ENCODE peak calls at places on chromosomes 2 and 18, in five cellular contexts. A is A549, O is K562, E is Panc1, J is GM23338. P is an unnamed sample.
A peak's percentile ranks its signal among the peaks of the same experiment; 100 is the strongest.

GRCh38 chr2:240995041-240995960 is 3.1 kb upstream of the SNED1 start:
- DNase-seq in A (no peak), O (no peak), E (no peak), J (no peak), P (no peak)

GRCh38 chr2:72334806-72335205 is 187.1 kb upstream of the CYP26B1 start:
- DNase-seq in A (no peak), O (no peak), E (no peak), J (no peak), P (no peak)

GRCh38 chr2:45982096-45982495 is 315.1 kb upstream of the EPAS1 start:
- DNase-seq in A (no peak), O (no peak), E (no peak), J (no peak), P (no peak)

GRCh38 chr2:151544449-151544848 is 134.7 kb downstream of the RIF1 start:
- DNase-seq in A (no peak), O (no peak), E (no peak), J (no peak), P (no peak)

GRCh38 chr2:231386446-231386845 is 9.1 kb upstream of the B3GNT7 start:
- DNase-seq in A (no peak), O (no peak), E (no peak), J (no peak), P (no peak)

GRCh38 chr18:58928401-58928800 is 63.7 kb downstream of the ZNF532 start:
- DNase-seq in A (no peak), O (no peak), E (no peak), J (no peak), P (no peak)

GRCh38 chr2:219689676-219690628 is 62.5 kb downstream of the SLC4A3 start:
- DNase-seq in A (peak; percentile 58), O (peak; percentile 58), E (no peak), J (peak; percentile 67), P (peak; percentile 18)

GRCh38 chr2:113258748-113259147 is 20.0 kb downstream of the PAX8 start:
- DNase-seq in A (no peak), O (no peak), E (no peak), J (no peak), P (no peak)

GRCh38 chr2:173187911-173188788 is 112.5 kb downstream of the MAP3K20 start:
- DNase-seq in A (no peak), O (no peak), E (peak; percentile 79), J (no peak), P (no peak)

GRCh38 chr18:49861659-49862058 is 48.3 kb upstream of the ACAA2 start:
- DNase-seq in A (no peak), O (no peak), E (no peak), J (peak; percentile 12), P (no peak)

GRCh38 chr2:42096869-42097591 is 49.2 kb downstream of the PKDCC start:
- DNase-seq in A (no peak), O (no peak), E (no peak), J (no peak), P (no peak)

GRCh38 chr2:55804535-55804934 is 110.9 kb upstream of the PNPT1 start:
- DNase-seq in A (no peak), O (no peak), E (no peak), J (no peak), P (no peak)

GRCh38 chr2:230914886-230915285 is 10.2 kb downstream of the GPR55 start:
- DNase-seq in A (no peak), O (no peak), E (no peak), J (no peak), P (no peak)

GRCh38 chr2:42366411-42366810 is 5.4 kb upstream of the COX7A2L start:
- DNase-seq in A (no peak), O (no peak), E (no peak), J (no peak), P (no peak)

GRCh38 chr2:67075530-67076253 is 321.4 kb upstream of the ETAA1 start:
- DNase-seq in A (no peak), O (no peak), E (no peak), J (no peak), P (no peak)

GRCh38 chr2:11528228-11528627 is 5.6 kb upstream of the GREB1 start:
- DNase-seq in A (no peak), O (no peak), E (no peak), J (no peak), P (no peak)

GRCh38 chr18:4130734-4131719 is 324.1 kb downstream of the DLGAP1 start:
- DNase-seq in A (no peak), O (no peak), E (no peak), J (peak; percentile 30), P (no peak)

DNA sequence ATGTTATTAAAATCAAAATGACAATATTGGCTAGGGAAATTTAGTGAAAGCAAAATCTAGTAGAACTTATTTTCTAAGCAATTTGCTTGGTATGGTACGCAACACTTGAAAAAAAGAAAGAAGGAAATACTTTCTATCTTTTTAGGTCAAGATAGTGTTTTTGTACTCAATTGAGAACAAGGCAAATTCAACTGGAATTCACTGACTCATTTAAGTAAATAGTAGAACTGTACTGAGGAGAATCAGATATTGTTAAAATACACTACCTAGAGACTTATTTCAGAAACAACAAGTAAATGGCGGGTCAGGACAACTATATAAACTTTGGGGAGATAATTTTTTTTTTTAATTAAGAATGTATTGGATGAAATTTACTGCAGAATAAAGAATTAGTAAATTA is 18.9 kb downstream of the ZRANB3 start:
- DNase-seq in A (no peak), O (no peak), E (no peak), J (no peak), P (no peak)
- TF ChIP-seq REST in A (no peak), O (no peak), E (no peak), J (no peak), P (no peak)

DNA sequence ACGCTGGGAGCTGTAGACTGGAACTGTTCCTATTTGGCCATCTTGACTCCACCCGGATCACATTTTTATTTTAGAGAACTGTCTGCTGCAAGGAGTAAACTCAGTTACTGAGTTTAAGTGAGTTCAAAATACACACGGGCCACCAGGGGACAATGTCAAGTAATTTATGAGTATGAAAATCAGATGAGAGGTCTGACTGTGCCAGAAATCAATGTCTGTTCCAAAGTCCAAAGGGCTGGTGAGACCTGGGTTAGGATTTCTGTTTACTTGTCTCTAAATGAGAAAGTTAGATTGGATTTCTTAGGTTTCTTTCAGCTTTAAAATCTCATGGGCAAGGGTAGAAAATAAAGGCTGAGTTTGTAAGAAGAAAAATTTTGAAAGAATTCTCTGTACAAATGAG is 465.8 kb upstream of the MEIS1 start:
- DNase-seq in A (no peak), O (no peak), E (no peak), J (no peak), P (no peak)
- TF ChIP-seq REST in A (no peak), O (no peak), E (no peak), J (no peak), P (no peak)

GRCh38 chr2:158505448-158505934 is 48.7 kb downstream of the PKP4 start:
- DNase-seq in A (peak; percentile 45), O (peak; percentile 34), E (no peak), J (no peak), P (no peak)

GRCh38 chr2:158504088-158504487 is 47.3 kb downstream of the PKP4 start:
- DNase-seq in A (no peak), O (no peak), E (no peak), J (no peak), P (no peak)

GRCh38 chr2:158499383-158499782 is 42.6 kb downstream of the PKP4 start:
- DNase-seq in A (no peak), O (no peak), E (no peak), J (no peak), P (no peak)

GRCh38 chr2:158501301-158501700 is 44.5 kb downstream of the PKP4 start:
- DNase-seq in A (no peak), O (no peak), E (no peak), J (no peak), P (no peak)

DNA sequence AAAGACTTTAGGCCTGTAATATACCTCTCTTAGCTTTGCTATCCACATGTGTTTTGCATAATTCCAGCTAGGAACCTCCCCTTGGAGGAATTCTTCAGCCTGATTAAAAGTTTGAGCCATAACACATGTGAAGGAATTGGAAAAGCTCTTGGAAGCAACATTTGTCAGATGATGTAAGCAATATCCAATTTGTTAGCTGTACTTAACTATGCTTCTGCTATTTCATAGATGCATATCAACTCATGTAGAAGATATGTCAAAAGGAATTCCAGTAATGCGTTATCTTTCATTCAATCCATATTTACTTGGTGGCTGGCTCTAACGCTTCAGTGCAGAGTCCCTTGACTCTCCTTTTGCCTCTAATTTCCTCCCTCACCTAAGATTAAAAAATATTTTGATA is 46.2 kb downstream of the PKP4 start:
- DNase-seq in A (peak; percentile 42), O (no peak), E (no peak), J (no peak), P (no peak)
- TF ChIP-seq REST in A (no peak), O (no peak), E (no peak), J (no peak), P (no peak)

GRCh38 chr2:85578243-85579180 is 1.1 kb downstream of the VAMP8 start:
- DNase-seq in A (no peak), O (peak; percentile 54), E (no peak), J (no peak), P (peak; percentile 95)

GRCh38 chr2:85577063-85577385 is 362 bp upstream of the VAMP8 start:
- DNase-seq in A (no peak), O (no peak), E (no peak), J (no peak), P (no peak)

GRCh38 chr2:85575739-85576138 is 1.6 kb upstream of the VAMP8 start:
- DNase-seq in A (no peak), O (no peak), E (no peak), J (no peak), P (no peak)

GRCh38 chr2:85579266-85579935 is 2.0 kb downstream of the VAMP8 start:
- DNase-seq in A (no peak), O (no peak), E (no peak), J (no peak), P (no peak)

DNA sequence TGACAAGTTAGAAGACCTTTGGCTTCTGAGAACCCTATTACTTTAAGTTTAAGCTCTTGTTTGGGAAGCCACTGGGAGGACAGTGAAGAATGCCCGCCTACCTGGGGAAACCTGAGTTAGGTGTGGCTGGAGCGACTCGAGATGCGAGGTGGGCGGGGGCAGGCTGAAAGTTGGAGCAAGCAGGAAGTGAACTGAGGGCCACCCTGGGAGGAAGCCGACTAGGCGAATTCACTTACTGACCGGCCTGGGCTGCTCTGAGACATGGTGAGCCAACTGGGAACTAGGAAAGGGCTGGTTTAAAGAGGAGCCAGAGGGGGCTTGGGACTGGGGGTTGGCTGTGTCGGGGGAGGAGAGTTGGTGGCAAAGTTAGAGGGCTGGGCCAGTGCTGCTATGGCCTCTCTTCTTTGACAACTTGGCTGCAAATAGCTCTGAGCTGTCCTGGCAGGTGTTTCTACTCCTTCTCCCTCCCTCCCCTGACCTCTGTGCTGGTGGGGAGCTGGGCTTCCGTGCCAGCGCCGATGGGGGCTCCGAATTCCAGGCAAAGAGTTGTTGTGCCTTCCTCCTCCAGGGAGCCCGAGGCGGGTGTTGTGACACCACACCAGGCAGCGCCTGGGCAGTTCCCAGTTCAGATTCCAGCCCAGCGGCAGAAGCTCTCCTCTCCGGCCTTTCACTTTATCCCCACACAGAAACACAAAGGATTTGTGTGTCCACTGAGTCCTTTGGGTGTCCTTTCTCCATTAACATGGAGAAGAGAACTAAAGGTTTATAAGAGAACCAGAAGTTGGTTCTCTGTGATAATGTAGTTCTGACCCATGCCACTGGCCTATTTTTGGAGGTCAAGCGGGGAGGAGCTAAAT is at the start of gene VAMP8:
- DNase-seq in A (peak; percentile 40), O (peak; percentile 87), E (no peak), J (peak; percentile 95), P (peak; percentile 90)
- TF ChIP-seq REST in A (no peak), O (no peak), E (no peak), J (no peak), P (peak; percentile 36)

GRCh38 chr2:105521616-105522015 is 122.8 kb upstream of the FHL2 start:
- DNase-seq in A (no peak), O (no peak), E (no peak), J (no peak), P (no peak)
- TF ChIP-seq REST in A (no peak), O (no peak), E (no peak), J (no peak), P (no peak)

P was measured in HL-60.